ENCODE peak calls at places on chromosomes 7 and 10, in nine cellular contexts. E is CD8-positive, alpha-beta T cell; W is dermis blood vessel endothelial cell; P is right atrium auricular region; K is psoas muscle; V is AML-193; C is ACHN; F is fibroblast of mammary gland; H is stimulated activated CD4-positive, alpha-beta T cell treated with anti-CD3 and anti-CD28 coated beads, Interleukin-12 subunit alpha, Interleukin-12 subunit beta, amount 100 ng/mL, for 4 hours. R is an unnamed sample.

GRCh38 chr10:60237977-60238376 is 151.7 kb downstream of the ANK3 start:
- DNase-seq in P (no peak), W (no peak), C (no peak), E (no peak), H (no peak), F (peak), V (no peak), K (no peak), R (peak)

GRCh38 chr10:36030516-36030915 is 388.4 kb upstream of the FZD8 start:
- DNase-seq in V (no peak), C (no peak), F (no peak), E (no peak), W (no peak), P (no peak), K (no peak), H (no peak), R (no peak)

GRCh38 chr7:156522801-156523200 is 117.8 kb upstream of the RNF32 start:
- DNase-seq in V (no peak), K (no peak), E (no peak), C (no peak), H (no peak), F (no peak), W (no peak), P (no peak), R (no peak)

GRCh38 chr10:78081292-78081691 is 47.6 kb downstream of the RPS24 start:
- DNase-seq in V (no peak), W (no peak), E (no peak), H (no peak), F (no peak), C (no peak), K (no peak), P (no peak), R (no peak)

GRCh38 chr7:150756858-150757257 is 19.6 kb downstream of the GIMAP5 start:
- DNase-seq in V (peak), K (no peak), C (peak), F (peak), E (peak), W (peak), P (no peak), H (no peak), R (no peak)

GRCh38 chr7:116524609-116525297 is at the start of gene CAV1:
- DNase-seq in K (peak), V (no peak), H (peak), C (peak), W (peak), P (peak), F (peak), E (peak), R (no peak)

GRCh38 chr10:48391994-48392393 is 85.5 kb downstream of the MAPK8 start:
- DNase-seq in C (no peak), E (no peak), P (no peak), F (no peak), V (no peak), H (no peak), W (no peak), K (no peak), R (no peak)

GRCh38 chr10:122648599-122649428 is 50.8 kb downstream of the C10orf120 start:
- DNase-seq in K (peak), H (peak), V (peak), W (peak), F (peak), E (no peak), C (peak), P (peak), R (no peak)

GRCh38 chr10:1390200-1390599 is 334.0 kb downstream of the WDR37 start:
- DNase-seq in E (no peak), H (no peak), W (no peak), P (peak), F (no peak), K (no peak), V (no peak), C (no peak), R (no peak)

GRCh38 chr10:95268438-95268837 is 22.4 kb downstream of the PDLIM1 start:
- DNase-seq in K (peak), H (no peak), F (peak), C (no peak), W (peak), P (peak), V (no peak), E (no peak), R (no peak)

GRCh38 chr10:110275140-110275729 is 29.5 kb downstream of the SMNDC1 start:
- DNase-seq in W (no peak), F (no peak), H (no peak), K (no peak), P (no peak), E (no peak), C (no peak), V (no peak), R (no peak)

GRCh38 chr10:44217274-44217820 is 167.6 kb downstream of the CXCL12 start:
- DNase-seq in H (no peak), P (no peak), K (no peak), C (no peak), E (no peak), F (no peak), V (no peak), W (no peak), R (no peak)

GRCh38 chr7:123958186-123958703 is 33.2 kb downstream of the SPAM1 start:
- DNase-seq in F (peak), H (no peak), W (no peak), V (no peak), E (no peak), K (no peak), P (no peak), C (no peak), R (no peak)

GRCh38 chr10:118543714-118544400 is 51.6 kb downstream of the PRLHR start:
- DNase-seq in W (peak), E (peak), P (peak), K (no peak), F (peak), C (peak), H (peak), V (peak), R (no peak)

GRCh38 chr10:32199724-32200394 is 143.6 kb upstream of the KIF5B start:
- DNase-seq in F (no peak), C (no peak), H (no peak), W (no peak), E (no peak), P (no peak), V (no peak), K (no peak), R (no peak)

GRCh38 chr10:80894797-80895467 is 357.2 kb downstream of the SH2D4B start:
- DNase-seq in P (no peak), C (no peak), F (no peak), H (no peak), E (no peak), K (no peak), V (no peak), W (no peak), R (no peak)

GRCh38 chr7:118583651-118584050 is 359.1 kb downstream of the ANKRD7 start:
- DNase-seq in K (no peak), P (no peak), E (no peak), W (no peak), C (no peak), F (no peak), H (no peak), V (no peak), R (no peak)

GRCh38 chr10:48602401-48603135 is 2.3 kb downstream of the ARHGAP22 start:
- DNase-seq in F (peak), V (no peak), P (peak), K (no peak), E (no peak), W (no peak), C (no peak), H (no peak), R (no peak)

GRCh38 chr10:29502351-29502750 is 132.4 kb downstream of the SVIL start:
- DNase-seq in K (no peak), V (no peak), H (no peak), F (no peak), P (no peak), W (no peak), E (no peak), C (no peak), R (no peak)

GRCh38 chr10:114340816-114341215 is 63.5 kb downstream of the AFAP1L2 start:
- DNase-seq in E (no peak), F (no peak), P (no peak), V (no peak), K (no peak), W (no peak), C (no peak), H (no peak), R (no peak)

GRCh38 chr7:70006411-70006920 is 408.2 kb downstream of the AUTS2 start:
- DNase-seq in W (no peak), K (no peak), H (no peak), P (no peak), V (peak), C (no peak), E (no peak), F (no peak), R (no peak)

GRCh38 chr10:104642311-104643022 is 1.4 kb downstream of the SORCS3 start:
- DNase-seq in C (peak), P (peak), V (no peak), F (peak), K (no peak), H (no peak), E (no peak), W (peak), R (no peak)

GRCh38 chr10:12875100-12875499 is 126.4 kb downstream of the CCDC3 start:
- DNase-seq in H (no peak), C (no peak), K (no peak), E (no peak), V (no peak), W (no peak), P (no peak), F (no peak), R (no peak)

GRCh38 chr10:124756156-124756555 is 12.0 kb upstream of the FAM53B start:
- DNase-seq in E (no peak), F (no peak), V (no peak), C (no peak), P (no peak), K (no peak), H (no peak), W (no peak), R (no peak)

GRCh38 chr10:67884313-67884841 is at the start of gene SIRT1:
- DNase-seq in C (peak), K (peak), E (peak), V (peak), F (peak), P (peak), H (peak), W (peak), R (peak)

GRCh38 chr10:90872648-90873020 is 860 bp downstream of the RPP30 start:
- DNase-seq in P (no peak), K (no peak), V (no peak), H (no peak), E (no peak), W (no peak), C (no peak), F (no peak), R (no peak)

GRCh38 chr10:35765996-35766395 is 123.9 kb upstream of the FZD8 start:
- DNase-seq in C (no peak), F (no peak), W (no peak), V (no peak), E (no peak), P (no peak), H (no peak), K (no peak), R (no peak)

GRCh38 chr10:132209130-132209529 is 22.4 kb downstream of the DPYSL4 start:
- DNase-seq in P (no peak), V (no peak), F (no peak), C (peak), H (no peak), E (no peak), W (no peak), K (peak), R (no peak)

GRCh38 chr7:143305423-143306070 is 10.4 kb upstream of the CLCN1 start:
- DNase-seq in F (peak), E (peak), H (peak), K (peak), W (peak), P (no peak), V (peak), C (peak), R (no peak)

GRCh38 chr7:77348371-77348813 is 67.8 kb downstream of the GSAP start:
- DNase-seq in V (no peak), W (peak), E (no peak), K (no peak), P (no peak), C (peak), F (peak), H (no peak), R (no peak)

GRCh38 chr10:58457761-58458616 is 54.7 kb upstream of the BICC1 start:
- DNase-seq in K (no peak), V (no peak), H (no peak), F (peak), P (peak), W (no peak), C (no peak), E (no peak), R (no peak)

GRCh38 chr7:157693521-157694388 is 357.0 kb downstream of the DNAJB6 start:
- DNase-seq in F (no peak), E (no peak), K (no peak), C (no peak), V (no peak), P (no peak), W (no peak), H (no peak), R (no peak)

R was measured in GM12878.